ENCODE peak calls at places on chromosomes 2 and 18, in six cellular contexts. One of them, this sample, is unnamed. For H3K4me1 and H3K9me3, the result is how much of the 10 kb centered on the place peaks cover.

GRCh38 chr2:112869258-112869842 is 32.8 kb upstream of the IL1B start:
- DNase-seq in sigmoid colon: no peak
- DNase-seq in right atrium auricular region: peak
- DNase-seq in heart right ventricle: peak
- DNase-seq in keratinocyte: peak
- DNase-seq in aorta: no peak
- DNase-seq in this sample: no peak

GRCh38 chr2:62578837-62579640 is 73.0 kb upstream of the TMEM17 start:
- DNase-seq in sigmoid colon: no peak
- DNase-seq in right atrium auricular region: no peak
- DNase-seq in aorta: no peak
- DNase-seq in keratinocyte: peak
- DNase-seq in heart right ventricle: no peak
- DNase-seq in this sample: no peak

GRCh38 chr2:143551946-143552655 is 422.9 kb downstream of the ARHGAP15 start:
- DNase-seq in sigmoid colon: no peak
- DNase-seq in right atrium auricular region: no peak
- DNase-seq in aorta: no peak
- DNase-seq in keratinocyte: no peak
- DNase-seq in heart right ventricle: no peak
- DNase-seq in this sample: no peak

GRCh38 chr2:225937625-225938024 is 538.1 kb downstream of the NYAP2 start:
- DNase-seq in aorta: no peak
- DNase-seq in keratinocyte: no peak
- DNase-seq in heart right ventricle: no peak
- DNase-seq in right atrium auricular region: no peak
- DNase-seq in sigmoid colon: no peak
- DNase-seq in this sample: no peak

GRCh38 chr2:156517419-156517818 is 81.2 kb downstream of the GPD2 start:
- DNase-seq in right atrium auricular region: no peak
- DNase-seq in keratinocyte: no peak
- DNase-seq in aorta: no peak
- DNase-seq in heart right ventricle: no peak
- DNase-seq in sigmoid colon: no peak
- DNase-seq in this sample: no peak

GRCh38 chr2:42025151-42025582 is 22.7 kb upstream of the PKDCC start:
- DNase-seq in aorta: peak
- DNase-seq in heart right ventricle: peak
- DNase-seq in sigmoid colon: no peak
- DNase-seq in keratinocyte: no peak
- DNase-seq in right atrium auricular region: no peak
- DNase-seq in this sample: no peak

GRCh38 chr18:57749604-57749970 is 53.5 kb downstream of the ATP8B1 start:
- DNase-seq in sigmoid colon: no peak
- DNase-seq in aorta: no peak
- DNase-seq in right atrium auricular region: no peak
- DNase-seq in heart right ventricle: no peak
- DNase-seq in keratinocyte: no peak
- DNase-seq in this sample: no peak

GRCh38 chr18:9521770-9522169 is 46.5 kb downstream of the RALBP1 start:
- DNase-seq in sigmoid colon: no peak
- DNase-seq in keratinocyte: no peak
- DNase-seq in heart right ventricle: no peak
- DNase-seq in aorta: no peak
- DNase-seq in right atrium auricular region: no peak
- DNase-seq in this sample: no peak

GRCh38 chr18:78069784-78070664 is 820.4 kb downstream of the GALR1 start:
- DNase-seq in keratinocyte: no peak
- DNase-seq in sigmoid colon: peak
- DNase-seq in right atrium auricular region: no peak
- DNase-seq in heart right ventricle: no peak
- DNase-seq in aorta: no peak
- DNase-seq in this sample: no peak

GRCh38 chr2:138193416-138194213 is 229.3 kb downstream of the HNMT start:
- DNase-seq in sigmoid colon: no peak
- DNase-seq in aorta: no peak
- DNase-seq in heart right ventricle: no peak
- DNase-seq in keratinocyte: no peak
- DNase-seq in right atrium auricular region: no peak
- DNase-seq in this sample: no peak

GRCh38 chr2:127024769-127025356 is 82.1 kb downstream of the BIN1 start:
- DNase-seq in aorta: no peak
- DNase-seq in right atrium auricular region: no peak
- DNase-seq in heart right ventricle: no peak
- DNase-seq in sigmoid colon: peak
- DNase-seq in keratinocyte: no peak
- DNase-seq in this sample: no peak

GRCh38 chr2:226995625-226996041 is 159.8 kb downstream of the RHBDD1 start:
- DNase-seq in sigmoid colon: no peak
- DNase-seq in right atrium auricular region: no peak
- DNase-seq in heart right ventricle: peak
- DNase-seq in aorta: peak
- DNase-seq in keratinocyte: no peak
- DNase-seq in this sample: no peak

GRCh38 chr2:24754985-24755690 is 38.1 kb downstream of the PTRHD1 start:
- DNase-seq in heart right ventricle: no peak
- DNase-seq in right atrium auricular region: no peak
- DNase-seq in aorta: no peak
- DNase-seq in keratinocyte: no peak
- DNase-seq in sigmoid colon: no peak
- DNase-seq in this sample: no peak

GRCh38 chr2:25309402-25309801 is 32.3 kb downstream of the DNMT3A start:
- DNase-seq in keratinocyte: no peak
- DNase-seq in sigmoid colon: no peak
- DNase-seq in aorta: no peak
- DNase-seq in right atrium auricular region: no peak
- DNase-seq in heart right ventricle: peak
- DNase-seq in this sample: peak

GRCh38 chr2:183124957-183125255 is 663 bp downstream of the NUP35 start:
- DNase-seq in heart right ventricle: no peak
- DNase-seq in right atrium auricular region: no peak
- DNase-seq in sigmoid colon: no peak
- DNase-seq in keratinocyte: no peak
- DNase-seq in aorta: no peak
- DNase-seq in this sample: no peak

GRCh38 chr2:178477443-178478099 is 829 bp downstream of the FKBP7 start:
- DNase-seq in heart right ventricle: no peak
- DNase-seq in sigmoid colon: no peak
- DNase-seq in aorta: no peak
- DNase-seq in right atrium auricular region: no peak
- DNase-seq in keratinocyte: no peak
- DNase-seq in this sample: no peak

GRCh38 chr2:176585791-176586190 is 316.5 kb downstream of the MTX2 start:
- DNase-seq in heart right ventricle: no peak
- DNase-seq in keratinocyte: no peak
- DNase-seq in right atrium auricular region: no peak
- DNase-seq in sigmoid colon: no peak
- DNase-seq in aorta: no peak
- DNase-seq in this sample: no peak

GRCh38 chr18:58992301-58993231 is 127.9 kb downstream of the ZNF532 start:
- DNase-seq in keratinocyte: no peak
- DNase-seq in aorta: no peak
- DNase-seq in right atrium auricular region: no peak
- DNase-seq in heart right ventricle: no peak
- DNase-seq in sigmoid colon: no peak
- DNase-seq in this sample: no peak

GRCh38 chr18:58313491-58314032 is 269.5 kb downstream of the NEDD4L start:
- DNase-seq in sigmoid colon: no peak
- DNase-seq in keratinocyte: no peak
- DNase-seq in aorta: no peak
- DNase-seq in heart right ventricle: no peak
- DNase-seq in right atrium auricular region: no peak
- DNase-seq in this sample: peak

GRCh38 chr18:21452808-21453511 is 147.5 kb downstream of the ESCO1 start:
- DNase-seq in aorta: no peak
- DNase-seq in sigmoid colon: no peak
- DNase-seq in heart right ventricle: no peak
- DNase-seq in keratinocyte: no peak
- DNase-seq in right atrium auricular region: no peak
- DNase-seq in this sample: no peak

GRCh38 chr2:191112448-191112901 is 38.3 kb downstream of the STAT4 start:
- DNase-seq in heart right ventricle: no peak
- DNase-seq in aorta: no peak
- DNase-seq in sigmoid colon: no peak
- DNase-seq in right atrium auricular region: no peak
- DNase-seq in keratinocyte: no peak
- DNase-seq in this sample: no peak

GRCh38 chr2:213086050-213086449 is 65.4 kb downstream of the IKZF2 start:
- DNase-seq in heart right ventricle: no peak
- DNase-seq in sigmoid colon: no peak
- DNase-seq in aorta: no peak
- DNase-seq in right atrium auricular region: no peak
- DNase-seq in keratinocyte: no peak
- DNase-seq in this sample: no peak

GRCh38 chr2:188046437-188046836 is 245.2 kb upstream of the GULP1 start:
- DNase-seq in heart right ventricle: no peak
- DNase-seq in keratinocyte: no peak
- DNase-seq in right atrium auricular region: no peak
- DNase-seq in aorta: no peak
- DNase-seq in sigmoid colon: no peak
- DNase-seq in this sample: no peak

GRCh38 chr2:109275120-109276040 is 146.4 kb downstream of the SH3RF3 start:
- DNase-seq in keratinocyte: no peak
- DNase-seq in heart right ventricle: no peak
- DNase-seq in aorta: no peak
- DNase-seq in sigmoid colon: no peak
- DNase-seq in right atrium auricular region: no peak
- DNase-seq in this sample: no peak

GRCh38 chr2:98473995-98474780 is 29.5 kb downstream of the INPP4A start:
- DNase-seq in heart right ventricle: no peak
- DNase-seq in sigmoid colon: peak
- DNase-seq in right atrium auricular region: no peak
- DNase-seq in aorta: no peak
- DNase-seq in keratinocyte: no peak
- DNase-seq in this sample: no peak

GRCh38 chr2:85996591-85996990 is 107.8 kb upstream of the ST3GAL5 start:
- DNase-seq in sigmoid colon: peak
- DNase-seq in heart right ventricle: no peak
- DNase-seq in aorta: no peak
- DNase-seq in keratinocyte: no peak
- DNase-seq in right atrium auricular region: peak
- DNase-seq in this sample: peak

DNA sequence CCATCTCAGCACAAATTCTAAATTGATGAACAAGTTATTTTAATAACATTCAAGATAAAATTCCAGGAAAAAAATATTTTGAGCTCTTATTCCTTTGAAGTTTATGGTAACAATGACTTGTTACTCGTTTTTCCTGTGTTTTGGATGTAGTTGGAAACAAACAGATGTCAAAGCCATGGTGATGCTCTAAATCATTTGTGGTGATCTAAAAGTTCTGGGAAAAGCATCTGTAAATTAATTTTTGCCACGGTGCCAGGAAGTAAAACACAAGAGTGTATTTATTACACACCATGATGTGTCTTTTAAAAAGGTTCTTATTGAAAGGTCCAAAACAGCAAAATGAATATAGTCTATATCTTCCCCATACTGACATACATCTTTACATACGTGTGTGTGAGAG is 139.2 kb upstream of the ITGB6 start:
- DNase-seq in sigmoid colon: no peak
- DNase-seq in right atrium auricular region: no peak
- DNase-seq in keratinocyte: no peak
- DNase-seq in aorta: no peak
- DNase-seq in heart right ventricle: no peak
- DNase-seq in this sample: no peak
- H3K4me1 ChIP-seq in sigmoid colon: under half
- H3K4me1 ChIP-seq in right atrium auricular region: half or more
- H3K4me1 ChIP-seq in keratinocyte: under half
- H3K4me1 ChIP-seq in aorta: under half
- H3K4me1 ChIP-seq in heart right ventricle: under half
- H3K4me1 ChIP-seq in this sample: under half

GRCh38 chr2:172535119-172535518 is 20.8 kb upstream of the PDK1 start:
- DNase-seq in sigmoid colon: no peak
- DNase-seq in keratinocyte: no peak
- DNase-seq in aorta: no peak
- DNase-seq in heart right ventricle: no peak
- DNase-seq in right atrium auricular region: no peak
- DNase-seq in this sample: no peak

GRCh38 chr2:172531309-172531708 is 24.6 kb upstream of the PDK1 start:
- DNase-seq in keratinocyte: no peak
- DNase-seq in heart right ventricle: no peak
- DNase-seq in right atrium auricular region: no peak
- DNase-seq in aorta: no peak
- DNase-seq in sigmoid colon: no peak
- DNase-seq in this sample: no peak

DNA sequence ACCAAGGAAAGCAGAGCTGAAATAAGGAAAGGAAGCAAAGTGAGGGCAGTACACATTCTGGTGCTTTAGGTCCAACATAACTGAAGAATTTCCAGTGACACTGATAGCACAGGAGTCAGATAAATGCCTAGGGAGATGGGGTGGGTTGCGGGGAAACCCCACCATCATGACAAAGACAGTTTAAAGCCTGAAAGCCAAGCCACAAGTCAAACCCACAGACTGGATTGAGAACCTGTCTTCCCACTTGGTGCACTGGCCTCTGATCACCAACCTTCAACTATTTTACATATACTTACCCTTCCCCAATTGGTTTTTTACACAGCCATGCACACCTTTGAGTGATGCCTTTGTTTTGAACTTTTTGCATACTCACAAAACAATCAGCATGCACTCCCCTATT is 22.2 kb upstream of the PDK1 start:
- DNase-seq in heart right ventricle: no peak
- DNase-seq in aorta: no peak
- DNase-seq in keratinocyte: no peak
- DNase-seq in right atrium auricular region: no peak
- DNase-seq in sigmoid colon: no peak
- DNase-seq in this sample: no peak
- H3K9me3 ChIP-seq in heart right ventricle: under half
- H3K9me3 ChIP-seq in aorta: under half
- H3K9me3 ChIP-seq in keratinocyte: under half
- H3K9me3 ChIP-seq in right atrium auricular region: under half
- H3K9me3 ChIP-seq in sigmoid colon: under half
- H3K9me3 ChIP-seq in this sample: under half

DNA sequence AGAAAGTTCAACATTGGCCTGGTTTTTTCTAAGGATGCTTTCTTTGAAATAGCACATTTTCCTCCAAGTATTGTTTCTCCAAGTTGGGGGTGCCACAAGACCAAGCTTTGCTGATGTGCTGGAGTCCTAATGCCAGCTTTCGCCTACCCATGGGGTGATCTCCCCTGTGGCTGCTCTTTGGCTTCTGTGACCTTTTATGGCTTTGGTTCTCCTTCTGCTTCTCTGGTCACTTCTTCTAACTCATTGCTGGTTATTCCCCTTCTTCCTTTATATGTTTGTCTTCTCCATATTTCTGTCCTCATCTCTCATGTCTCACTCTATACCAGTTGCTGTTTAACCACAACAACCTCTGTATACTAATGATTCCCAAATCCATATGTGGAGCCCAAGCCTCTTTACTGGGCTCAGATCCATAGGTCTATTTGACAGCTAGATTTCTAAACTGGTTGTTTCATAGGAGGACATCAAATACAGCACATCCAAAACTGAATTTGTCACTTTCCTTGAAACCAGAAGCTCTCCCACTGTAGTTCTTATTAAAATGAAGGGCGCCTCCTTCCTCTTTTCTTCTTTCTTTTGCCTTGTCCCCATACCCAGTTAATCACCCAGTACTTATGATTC is 23.1 kb downstream of the APOB start:
- DNase-seq in keratinocyte: no peak
- DNase-seq in sigmoid colon: no peak
- DNase-seq in heart right ventricle: no peak
- DNase-seq in aorta: no peak
- DNase-seq in right atrium auricular region: no peak
- DNase-seq in this sample: no peak
- H3K4me1 ChIP-seq in keratinocyte: under half
- H3K4me1 ChIP-seq in sigmoid colon: under half
- H3K4me1 ChIP-seq in heart right ventricle: under half
- H3K4me1 ChIP-seq in aorta: under half
- H3K4me1 ChIP-seq in right atrium auricular region: under half
- H3K4me1 ChIP-seq in this sample: under half

GRCh38 chr18:79775441-79776221 is 22.1 kb upstream of the KCNG2 start:
- DNase-seq in keratinocyte: no peak
- DNase-seq in right atrium auricular region: no peak
- DNase-seq in aorta: peak
- DNase-seq in sigmoid colon: peak
- DNase-seq in heart right ventricle: no peak
- DNase-seq in this sample: peak
- H3K9me3 ChIP-seq in keratinocyte: under half
- H3K9me3 ChIP-seq in right atrium auricular region: under half
- H3K9me3 ChIP-seq in aorta: under half
- H3K9me3 ChIP-seq in sigmoid colon: under half
- H3K9me3 ChIP-seq in heart right ventricle: under half
- H3K9me3 ChIP-seq in this sample: under half

This sample was measured in Peyer's patch.